ENCODE peak calls at places on chromosomes 6 and 20, in six cellular contexts. One of them, this sample, is unnamed.
A peak's percentile ranks its signal among the peaks of the same experiment; 100 is the strongest.

GRCh38 chr6:163314791-163315404 is 99.6 kb upstream of the QKI start:
- DNase-seq in AG04449: no peak
- DNase-seq in thoracic aorta: no peak
- DNase-seq in astrocyte of the spinal cord: no peak
- DNase-seq in kidney: no peak
- DNase-seq in endothelial cell: no peak
- DNase-seq in this sample: peak; percentile 15

GRCh38 chr6:161031721-161032495 is 40.3 kb downstream of the MAP3K4 start:
- DNase-seq in endothelial cell: no peak
- DNase-seq in astrocyte of the spinal cord: peak; percentile 65
- DNase-seq in AG04449: peak; percentile 31
- DNase-seq in thoracic aorta: no peak
- DNase-seq in kidney: no peak
- DNase-seq in this sample: peak; percentile 56

GRCh38 chr6:105983763-105984162 is 102.4 kb upstream of the PRDM1 start:
- DNase-seq in thoracic aorta: no peak
- DNase-seq in astrocyte of the spinal cord: no peak
- DNase-seq in kidney: no peak
- DNase-seq in endothelial cell: no peak
- DNase-seq in AG04449: no peak
- DNase-seq in this sample: no peak

GRCh38 chr20:24275946-24276705 is 193.3 kb upstream of the SYNDIG1 start:
- DNase-seq in AG04449: no peak
- DNase-seq in endothelial cell: no peak
- DNase-seq in thoracic aorta: no peak
- DNase-seq in astrocyte of the spinal cord: no peak
- DNase-seq in kidney: no peak
- DNase-seq in this sample: no peak

GRCh38 chr20:58870293-58871014 is 17.9 kb downstream of the GNAS start:
- DNase-seq in AG04449: no peak
- DNase-seq in astrocyte of the spinal cord: peak; percentile 45
- DNase-seq in thoracic aorta: no peak
- DNase-seq in endothelial cell: peak; percentile 87
- DNase-seq in kidney: no peak
- DNase-seq in this sample: peak; percentile 60

GRCh38 chr6:26431258-26432162 is 8.8 kb upstream of the BTN3A3 start:
- DNase-seq in thoracic aorta: no peak
- DNase-seq in kidney: no peak
- DNase-seq in astrocyte of the spinal cord: no peak
- DNase-seq in endothelial cell: no peak
- DNase-seq in AG04449: no peak
- DNase-seq in this sample: no peak

GRCh38 chr6:133833905-133834304 is 55.0 kb upstream of the TCF21 start:
- DNase-seq in AG04449: no peak
- DNase-seq in endothelial cell: no peak
- DNase-seq in astrocyte of the spinal cord: no peak
- DNase-seq in kidney: no peak
- DNase-seq in thoracic aorta: no peak
- DNase-seq in this sample: no peak

GRCh38 chr6:27138837-27139752 is 108.4 kb upstream of the PRSS16 start:
- DNase-seq in endothelial cell: peak; percentile 37
- DNase-seq in astrocyte of the spinal cord: peak; percentile 66
- DNase-seq in kidney: peak; percentile 82
- DNase-seq in AG04449: no peak
- DNase-seq in thoracic aorta: no peak
- DNase-seq in this sample: peak; percentile 39

GRCh38 chr20:62551408-62552323 is 75.9 kb upstream of the GATA5 start:
- DNase-seq in kidney: no peak
- DNase-seq in endothelial cell: no peak
- DNase-seq in astrocyte of the spinal cord: no peak
- DNase-seq in thoracic aorta: no peak
- DNase-seq in AG04449: no peak
- DNase-seq in this sample: no peak

GRCh38 chr6:23180504-23181293 is 611.3 kb downstream of the HDGFL1 start:
- DNase-seq in kidney: no peak
- DNase-seq in AG04449: peak; percentile 59
- DNase-seq in astrocyte of the spinal cord: peak; percentile 86
- DNase-seq in endothelial cell: no peak
- DNase-seq in thoracic aorta: no peak
- DNase-seq in this sample: peak; percentile 13

GRCh38 chr6:85015396-85015990 is 251.1 kb upstream of the TBX18 start:
- DNase-seq in kidney: peak; percentile 70
- DNase-seq in astrocyte of the spinal cord: peak; percentile 78
- DNase-seq in thoracic aorta: no peak
- DNase-seq in AG04449: no peak
- DNase-seq in endothelial cell: peak; percentile 80
- DNase-seq in this sample: peak; percentile 59

GRCh38 chr20:50027611-50028105 is 44.9 kb downstream of the SNAI1 start:
- DNase-seq in thoracic aorta: peak; percentile 64
- DNase-seq in endothelial cell: no peak
- DNase-seq in astrocyte of the spinal cord: peak; percentile 92
- DNase-seq in kidney: peak; percentile 95
- DNase-seq in AG04449: no peak
- DNase-seq in this sample: peak; percentile 64

DNA sequence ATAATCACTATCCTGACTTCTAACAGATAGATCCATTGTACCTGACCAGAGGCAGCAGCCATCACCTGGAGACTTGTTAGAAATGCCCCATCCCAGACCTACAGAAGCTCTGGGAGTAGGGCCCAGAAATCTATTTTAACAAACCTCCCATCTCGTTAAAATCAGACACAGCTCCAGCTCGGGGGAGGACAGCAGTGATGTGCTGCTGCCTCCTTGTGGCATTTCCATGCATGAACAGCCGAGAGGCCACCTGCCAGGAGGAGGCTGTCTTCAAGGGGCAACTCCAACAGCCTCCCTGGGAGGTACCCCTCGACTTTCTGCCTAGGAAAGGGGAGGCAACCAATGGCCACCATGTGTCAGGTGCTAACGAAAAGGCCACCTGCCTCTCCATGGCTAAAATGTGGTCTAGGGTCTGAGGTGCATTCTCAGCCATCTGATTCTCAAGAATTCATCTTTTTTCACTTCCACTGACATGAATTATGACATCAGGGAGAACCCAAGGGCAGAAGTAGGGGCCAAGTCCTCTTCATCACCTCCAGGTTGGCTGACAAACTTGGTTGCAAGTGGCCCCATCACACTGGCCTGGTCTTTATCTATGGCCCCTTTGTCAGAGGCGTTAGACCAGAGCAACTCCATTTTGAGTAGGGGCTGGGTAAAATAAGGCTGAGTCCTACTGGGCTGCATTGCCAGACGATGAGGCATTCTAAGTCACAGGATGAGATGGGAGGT is 12.2 kb upstream of the KCNK15 start:
- DNase-seq in kidney: peak; percentile 79
- DNase-seq in endothelial cell: peak; percentile 74
- DNase-seq in AG04449: no peak
- DNase-seq in thoracic aorta: no peak
- DNase-seq in astrocyte of the spinal cord: peak; percentile 71
- DNase-seq in this sample: peak; percentile 73
- TF ChIP-seq CTCF in kidney: peak; percentile 78
- TF ChIP-seq CTCF in endothelial cell: peak; percentile 55
- TF ChIP-seq CTCF in AG04449: peak; percentile 93
- TF ChIP-seq CTCF in thoracic aorta: peak; percentile 93
- TF ChIP-seq CTCF in astrocyte of the spinal cord: peak; percentile 93
- TF ChIP-seq CTCF in this sample: peak; percentile 95

GRCh38 chr6:149200282-149200936 is 117.1 kb upstream of the TAB2 start:
- DNase-seq in astrocyte of the spinal cord: no peak
- DNase-seq in AG04449: no peak
- DNase-seq in endothelial cell: no peak
- DNase-seq in thoracic aorta: no peak
- DNase-seq in kidney: no peak
- DNase-seq in this sample: no peak
- TF ChIP-seq CTCF in astrocyte of the spinal cord: no peak
- TF ChIP-seq CTCF in AG04449: no peak
- TF ChIP-seq CTCF in endothelial cell: no peak
- TF ChIP-seq CTCF in thoracic aorta: no peak
- TF ChIP-seq CTCF in kidney: no peak
- TF ChIP-seq CTCF in this sample: no peak

GRCh38 chr20:14337400-14338171 is at the start of gene FLRT3:
- DNase-seq in astrocyte of the spinal cord: peak; percentile 97
- DNase-seq in endothelial cell: peak; percentile 76
- DNase-seq in AG04449: peak; percentile 70
- DNase-seq in thoracic aorta: peak; percentile 16
- DNase-seq in kidney: peak; percentile 79
- DNase-seq in this sample: peak; percentile 99
- TF ChIP-seq CTCF in astrocyte of the spinal cord: peak; percentile 85
- TF ChIP-seq CTCF in endothelial cell: peak; percentile 50
- TF ChIP-seq CTCF in AG04449: peak; percentile 81
- TF ChIP-seq CTCF in thoracic aorta: peak; percentile 39
- TF ChIP-seq CTCF in kidney: peak; percentile 84
- TF ChIP-seq CTCF in this sample: peak; percentile 92

GRCh38 chr20:36886859-36887778 is 11.2 kb downstream of the TLDC2 start:
- DNase-seq in endothelial cell: peak; percentile 88
- DNase-seq in thoracic aorta: no peak
- DNase-seq in AG04449: no peak
- DNase-seq in astrocyte of the spinal cord: peak; percentile 78
- DNase-seq in kidney: peak; percentile 90
- DNase-seq in this sample: peak; percentile 84
- TF ChIP-seq CTCF in endothelial cell: peak; percentile 88
- TF ChIP-seq CTCF in thoracic aorta: peak; percentile 94
- TF ChIP-seq CTCF in AG04449: peak; percentile 94
- TF ChIP-seq CTCF in astrocyte of the spinal cord: peak; percentile 98
- TF ChIP-seq CTCF in kidney: peak; percentile 91
- TF ChIP-seq CTCF in this sample: peak; percentile 98

GRCh38 chr6:159217595-159218275 is 48.5 kb downstream of the FNDC1 start:
- DNase-seq in thoracic aorta: no peak
- DNase-seq in endothelial cell: peak; percentile 65
- DNase-seq in astrocyte of the spinal cord: peak; percentile 35
- DNase-seq in kidney: peak; percentile 83
- DNase-seq in AG04449: no peak
- DNase-seq in this sample: peak; percentile 34
- TF ChIP-seq CTCF in thoracic aorta: peak; percentile 59
- TF ChIP-seq CTCF in endothelial cell: no peak
- TF ChIP-seq CTCF in astrocyte of the spinal cord: peak; percentile 52
- TF ChIP-seq CTCF in kidney: peak; percentile 43
- TF ChIP-seq CTCF in AG04449: peak; percentile 59
- TF ChIP-seq CTCF in this sample: peak; percentile 32

DNA sequence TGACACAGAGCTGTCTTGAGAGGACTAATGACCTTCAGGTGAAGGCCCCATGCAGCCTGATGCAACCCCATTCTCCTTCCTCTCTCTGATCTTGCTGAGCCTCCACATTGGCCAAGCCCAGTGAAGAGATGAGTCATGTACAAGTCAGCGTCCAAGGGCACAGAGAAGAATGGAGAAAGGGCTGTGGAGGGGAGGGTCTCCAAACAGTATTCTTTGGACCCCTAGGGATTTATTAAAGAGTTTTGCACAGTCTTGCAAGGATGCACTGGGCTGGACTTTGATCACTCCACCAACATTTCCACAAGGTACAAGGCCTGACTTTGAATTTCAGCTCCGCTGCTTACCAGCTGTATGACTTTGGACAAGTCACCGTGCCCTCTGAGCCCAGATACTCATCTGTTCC is 13.9 kb upstream of the KCNG1 start:
- DNase-seq in AG04449: no peak
- DNase-seq in endothelial cell: no peak
- DNase-seq in kidney: no peak
- DNase-seq in thoracic aorta: no peak
- DNase-seq in astrocyte of the spinal cord: no peak
- DNase-seq in this sample: peak; percentile 36
- TF ChIP-seq CTCF in AG04449: no peak
- TF ChIP-seq CTCF in endothelial cell: no peak
- TF ChIP-seq CTCF in kidney: no peak
- TF ChIP-seq CTCF in thoracic aorta: no peak
- TF ChIP-seq CTCF in astrocyte of the spinal cord: no peak
- TF ChIP-seq CTCF in this sample: no peak